ENCODE peak calls at places on chromosomes 3 and 15, in five cellular contexts. H is CD4-positive, CD25-positive, alpha-beta regulatory T cell; Z is substantia nigra; W is iPS DF 6.9; Y is COLO829. F is an unnamed sample.

GRCh38 chr3:152264378-152264777 is 4.4 kb upstream of the MBNL1 start:
- DNase-seq in H (no peak), Z (no peak), W (no peak), Y (no peak), F (no peak)

GRCh38 chr3:49606427-49606826 is 52.1 kb downstream of the BSN start:
- DNase-seq in H (no peak), Z (no peak), W (no peak), Y (no peak), F (no peak)

GRCh38 chr3:79317551-79318518 is 450.0 kb downstream of the ROBO1 start:
- DNase-seq in H (no peak), Z (no peak), W (no peak), Y (no peak), F (no peak)

GRCh38 chr3:171753665-171754408 is 56.4 kb downstream of the PLD1 start:
- DNase-seq in H (no peak), Z (no peak), W (no peak), Y (no peak), F (no peak)

GRCh38 chr3:133271491-133271890 is 128.4 kb upstream of the BFSP2 start:
- DNase-seq in H (no peak), Z (no peak), W (no peak), Y (no peak), F (no peak)

GRCh38 chr3:175535351-175535750 is 676.2 kb downstream of the NAALADL2 start:
- DNase-seq in H (no peak), Z (no peak), W (no peak), Y (no peak), F (no peak)

GRCh38 chr3:112352720-112353119 is 19.8 kb downstream of the CD200 start:
- DNase-seq in H (no peak), Z (no peak), W (no peak), Y (no peak), F (no peak)

GRCh38 chr3:47443611-47443995 is 32.1 kb downstream of the SCAP start:
- DNase-seq in H (no peak), Z (no peak), W (no peak), Y (no peak), F (no peak)

GRCh38 chr15:35764661-35765519 is 218.9 kb upstream of the DPH6 start:
- DNase-seq in H (no peak), Z (no peak), W (no peak), Y (no peak), F (no peak)

GRCh38 chr15:101269479-101270223 is 7.6 kb downstream of the SELENOS start:
- DNase-seq in H (no peak), Z (no peak), W (no peak), Y (no peak), F (no peak)

GRCh38 chr3:50815844-50816243 is 141.1 kb downstream of the DOCK3 start:
- DNase-seq in H (no peak), Z (no peak), W (no peak), Y (no peak), F (no peak)

GRCh38 chr15:52262364-52262763 is 33.2 kb downstream of the MYO5C start:
- DNase-seq in H (no peak), Z (no peak), W (no peak), Y (no peak), F (no peak)

GRCh38 chr3:183265157-183265642 is 12.1 kb downstream of the B3GNT5 start:
- DNase-seq in H (no peak), Z (peak; percentile 15), W (no peak), Y (no peak), F (no peak)